ENCODE peak calls at places on chromosomes 2 and 18, in ten cellular contexts. T, A, C, L, S, X, J, N, R and F are unnamed samples.
A peak's percentile ranks its signal among the peaks of the same experiment; 100 is the strongest.

GRCh38 chr2:186848873-186849578 is at the start of gene ZSWIM2:
- DNase-seq in T (peak; percentile 36), A (peak; percentile 36), C (peak; percentile 39), L (peak; percentile 86), S (peak; percentile 55), X (peak; percentile 49), J (no peak), N (peak; percentile 76), R (peak; percentile 88), F (peak; percentile 75)

GRCh38 chr2:237692601-237693079 is 65.3 kb downstream of the LRRFIP1 start:
- DNase-seq in T (peak; percentile 43), A (no peak), C (no peak), L (no peak), S (no peak), X (peak; percentile 46), J (peak; percentile 34), N (no peak), R (peak; percentile 38), F (peak; percentile 84)

GRCh38 chr18:9435041-9435440 is 40.3 kb upstream of the RALBP1 start:
- DNase-seq in T (no peak), A (no peak), C (no peak), L (no peak), S (no peak), X (no peak), J (no peak), N (no peak), R (no peak), F (no peak)

GRCh38 chr18:75210274-75211001 is at the start of gene TSHZ1:
- DNase-seq in T (no peak), A (peak; percentile 90), C (peak; percentile 83), L (peak; percentile 81), S (peak; percentile 48), X (peak; percentile 81), J (peak; percentile 87), N (peak; percentile 89), R (no peak), F (no peak)

GRCh38 chr2:68975844-68976243 is 1.4 kb downstream of the GKN1 start:
- DNase-seq in T (no peak), A (no peak), C (no peak), L (no peak), S (no peak), X (no peak), J (no peak), N (no peak), R (no peak), F (no peak)

GRCh38 chr2:148876589-148877402 is 1.8 kb downstream of the KIF5C start:
- DNase-seq in T (no peak), A (peak; percentile 79), C (peak; percentile 58), L (no peak), S (no peak), X (peak; percentile 22), J (no peak), N (peak; percentile 92), R (peak; percentile 69), F (peak; percentile 60)

GRCh38 chr18:48161201-48161910 is 230.9 kb upstream of the SMAD2 start:
- DNase-seq in T (peak; percentile 84), A (peak; percentile 87), C (peak; percentile 82), L (peak; percentile 27), S (no peak), X (peak; percentile 84), J (peak; percentile 54), N (peak; percentile 93), R (peak; percentile 91), F (peak; percentile 87)

GRCh38 chr2:105877945-105878344 is 133.2 kb downstream of the NCK2 start:
- DNase-seq in T (no peak), A (no peak), C (no peak), L (no peak), S (no peak), X (no peak), J (no peak), N (no peak), R (no peak), F (no peak)

GRCh38 chr2:61433606-61434005 is 37.3 kb downstream of the USP34 start:
- DNase-seq in T (no peak), A (no peak), C (no peak), L (no peak), S (no peak), X (no peak), J (no peak), N (no peak), R (no peak), F (no peak)

GRCh38 chr18:65567372-65567771 is 183.4 kb upstream of the CDH7 start:
- DNase-seq in T (no peak), A (no peak), C (peak; percentile 1), L (no peak), S (no peak), X (no peak), J (no peak), N (no peak), R (no peak), F (no peak)

GRCh38 chr2:97988722-97989121 is 7.0 kb downstream of the TMEM131 start:
- DNase-seq in T (no peak), A (no peak), C (no peak), L (no peak), S (no peak), X (no peak), J (no peak), N (no peak), R (no peak), F (no peak)

GRCh38 chr2:44817256-44817655 is 124.2 kb upstream of the SIX3 start:
- DNase-seq in T (no peak), A (no peak), C (no peak), L (no peak), S (no peak), X (no peak), J (no peak), N (no peak), R (no peak), F (no peak)

GRCh38 chr2:109324859-109325258 is 195.9 kb downstream of the SH3RF3 start:
- DNase-seq in T (peak; percentile 73), A (no peak), C (no peak), L (peak; percentile 95), S (peak; percentile 94), X (no peak), J (peak; percentile 92), N (peak; percentile 61), R (no peak), F (peak; percentile 88)

GRCh38 chr2:51256736-51257135 is 224.8 kb upstream of the NRXN1 start:
- DNase-seq in T (no peak), A (no peak), C (no peak), L (no peak), S (no peak), X (no peak), J (no peak), N (no peak), R (no peak), F (no peak)

GRCh38 chr2:44566059-44566458 is 204.3 kb downstream of the CAMKMT start:
- DNase-seq in T (no peak), A (no peak), C (no peak), L (no peak), S (no peak), X (no peak), J (no peak), N (no peak), R (no peak), F (no peak)

GRCh38 chr2:176328149-176328548 is 58.9 kb downstream of the MTX2 start:
- DNase-seq in T (no peak), A (no peak), C (no peak), L (no peak), S (no peak), X (no peak), J (no peak), N (no peak), R (no peak), F (no peak)

GRCh38 chr2:143255899-143256298 is 126.7 kb downstream of the ARHGAP15 start:
- DNase-seq in T (no peak), A (no peak), C (no peak), L (no peak), S (no peak), X (no peak), J (no peak), N (no peak), R (no peak), F (no peak)